ENCODE peak calls at places on chromosomes 13 and 19, in six cellular contexts. U, O, C, N, X and D are unnamed samples.

GRCh38 chr13:46667687-46668281 is 114.8 kb downstream of the LRCH1 start:
- DNase-seq in U (no peak), O (no peak), C (no peak), X (no peak), N (no peak), D (no peak)

GRCh38 chr13:52165410-52165809 is 6.0 kb upstream of the NEK3 start:
- DNase-seq in N (no peak), U (no peak), X (no peak), C (no peak), O (no peak), D (peak; percentile 25)

GRCh38 chr13:66660013-66660804 is 569.9 kb downstream of the PCDH9 start:
- DNase-seq in O (no peak), U (no peak), X (no peak), C (no peak), N (no peak), D (no peak)

GRCh38 chr13:45783346-45784043 is 68.1 kb downstream of the SIAH3 start:
- DNase-seq in C (no peak), N (no peak), U (no peak), O (no peak), X (no peak), D (no peak)

GRCh38 chr19:45670670-45671453 is 2.8 kb downstream of the GIPR start:
- DNase-seq in O (peak; percentile 73), N (no peak), U (peak; percentile 94), X (peak; percentile 97), C (peak; percentile 33), D (peak; percentile 91)

GRCh38 chr19:12000152-12000981 is 35.1 kb downstream of the ZNF433 start:
- DNase-seq in C (no peak), U (no peak), N (no peak), X (no peak), O (no peak), D (no peak)

GRCh38 chr19:11729586-11729985 is 9.2 kb downstream of the ZNF823 start:
- DNase-seq in C (no peak), N (no peak), X (no peak), U (no peak), O (no peak), D (no peak)

GRCh38 chr13:85141425-85141824 is 657.8 kb downstream of the SLITRK6 start:
- DNase-seq in U (no peak), O (no peak), X (no peak), C (no peak), N (no peak), D (no peak)

GRCh38 chr19:5696196-5697021 is 6.3 kb downstream of the RPL36 start:
- DNase-seq in O (no peak), U (no peak), C (no peak), X (no peak), N (no peak), D (no peak)

GRCh38 chr19:18006895-18007604 is 920 bp upstream of the ARRDC2 start:
- DNase-seq in U (peak; percentile 87), O (peak; percentile 89), C (peak; percentile 81), N (peak; percentile 81), X (peak; percentile 75), D (peak; percentile 89)

GRCh38 chr19:12985049-12985776 is 10.1 kb upstream of the NFIX start:
- DNase-seq in C (no peak), N (peak; percentile 89), O (no peak), U (peak; percentile 82), X (no peak), D (peak; percentile 71)

GRCh38 chr19:33794578-33795369 is 1.9 kb upstream of the KCTD15 start:
- DNase-seq in C (peak; percentile 45), U (no peak), O (no peak), N (no peak), X (no peak), D (no peak)

GRCh38 chr13:59746291-59746962 is 417.3 kb downstream of the DIAPH3 start:
- DNase-seq in N (no peak), O (no peak), X (no peak), U (no peak), C (no peak), D (no peak)

GRCh38 chr19:55443045-55443823 is at the start of gene SHISA7:
- DNase-seq in C (no peak), N (no peak), O (no peak), U (no peak), X (no peak), D (no peak)

GRCh38 chr19:39247701-39248664 is 673 bp downstream of the IFNL4 start:
- DNase-seq in O (no peak), U (no peak), C (no peak), N (no peak), X (no peak), D (no peak)

GRCh38 chr13:112959206-112959605 is 9.8 kb upstream of the MCF2L start:
- DNase-seq in U (no peak), O (no peak), N (no peak), X (no peak), C (no peak), D (no peak)

GRCh38 chr19:4368128-4368820 is 24.9 kb downstream of the MPND start:
- DNase-seq in O (no peak), U (no peak), C (peak; percentile 49), X (no peak), N (no peak), D (no peak)

GRCh38 chr19:28585796-28586195 is 627.2 kb downstream of the UQCRFS1 start:
- DNase-seq in C (no peak), N (no peak), O (no peak), U (no peak), X (no peak), D (no peak)

GRCh38 chr13:110116072-110116487 is 190.9 kb downstream of the COL4A1 start:
- DNase-seq in N (no peak), O (peak; percentile 79), U (peak; percentile 75), X (peak; percentile 52), C (peak; percentile 40), D (peak; percentile 78)

GRCh38 chr19:44677019-44677809 is 5.9 kb downstream of the CEACAM19 start:
- DNase-seq in O (no peak), X (peak; percentile 89), N (no peak), U (no peak), C (no peak), D (no peak)

GRCh38 chr13:100633461-100633860 is 41.1 kb downstream of the TMTC4 start:
- DNase-seq in X (no peak), O (no peak), U (no peak), C (no peak), N (no peak), D (no peak)

GRCh38 chr13:70666883-70667282 is 558.6 kb upstream of the KLHL1 start:
- DNase-seq in C (no peak), O (no peak), N (no peak), X (no peak), U (no peak), D (no peak)

GRCh38 chr19:53878786-53879144 is 3.2 kb upstream of the PRKCG start:
- DNase-seq in U (no peak), O (no peak), X (no peak), N (no peak), C (no peak), D (no peak)

GRCh38 chr19:656751-657559 is 6.1 kb downstream of the RNF126 start:
- DNase-seq in X (no peak), U (no peak), N (no peak), C (no peak), O (no peak), D (no peak)

GRCh38 chr19:40750285-40751064 is at the start of gene ACTMAP:
- DNase-seq in U (peak; percentile 100), O (peak; percentile 100), X (peak; percentile 100), N (peak; percentile 100), C (peak; percentile 99), D (peak; percentile 100)
- TF ChIP-seq POLR2A in U (no peak), O (peak; percentile 59), X (peak; percentile 52), N (peak; percentile 82), C (peak; percentile 89), D (peak; percentile 91)

GRCh38 chr19:42253245-42254082 is 1.5 kb downstream of the ERF start:
- DNase-seq in O (peak; percentile 77), N (no peak), U (peak; percentile 62), X (peak; percentile 97), C (peak; percentile 71), D (peak; percentile 64)
- TF ChIP-seq POLR2A in O (no peak), N (no peak), U (no peak), X (no peak), C (no peak), D (no peak)

GRCh38 chr19:16626796-16627193 is 1.2 kb downstream of the MED26 start:
- DNase-seq in X (no peak), C (no peak), N (no peak), O (no peak), U (no peak), D (peak; percentile 49)

GRCh38 chr19:16628984-16629691 is 1.1 kb upstream of the MED26 start:
- DNase-seq in U (peak; percentile 48), X (no peak), N (peak; percentile 68), C (peak; percentile 54), O (no peak), D (peak; percentile 47)

GRCh38 chr19:16627928-16628182 is 149 bp downstream of the MED26 start:
- DNase-seq in X (no peak), O (no peak), U (no peak), N (no peak), C (no peak), D (peak; percentile 74)

GRCh38 chr19:16627194-16627927 is 643 bp downstream of the MED26 start:
- DNase-seq in X (peak; percentile 11), O (peak; percentile 64), C (no peak), N (no peak), U (no peak), D (peak; percentile 51)

DNA sequence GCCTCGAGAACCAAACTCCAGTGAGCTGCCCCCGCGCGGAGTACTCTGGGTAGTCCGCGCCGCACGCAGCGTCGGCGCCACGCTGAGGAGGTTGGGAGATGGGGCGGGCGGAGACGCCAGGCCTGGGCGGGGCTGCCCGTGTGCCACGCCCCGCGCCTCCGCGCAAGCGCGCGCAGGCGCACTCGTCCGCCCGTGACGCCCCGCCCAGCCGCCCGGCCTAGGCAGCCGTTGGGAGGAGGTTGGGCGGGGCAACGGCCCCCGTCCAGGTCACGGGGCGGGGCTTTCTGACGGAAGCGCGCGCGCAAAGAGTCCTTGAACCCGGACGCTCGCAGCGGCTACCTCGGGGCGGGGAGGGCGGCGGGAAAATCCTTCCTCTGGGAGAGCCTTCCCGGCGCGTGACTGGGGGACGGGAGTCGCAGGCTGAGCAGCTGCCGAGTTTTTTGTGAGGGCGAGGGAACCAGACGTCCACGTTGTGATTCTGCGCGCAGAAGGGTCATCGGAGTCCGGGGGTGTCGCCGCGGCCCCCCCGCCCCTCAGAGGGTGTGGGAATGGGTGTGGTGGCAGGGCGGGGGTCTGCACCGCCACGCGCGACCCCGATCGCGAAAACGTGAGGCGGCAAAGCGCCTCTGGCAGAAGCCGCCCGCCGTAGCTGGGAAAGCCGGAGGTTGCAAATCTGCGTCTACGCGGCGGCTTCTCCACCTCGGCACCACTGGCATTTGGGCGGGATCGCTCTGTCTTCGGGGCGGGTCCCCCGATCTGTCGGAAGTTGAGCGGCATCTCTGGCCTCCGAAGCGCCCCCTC is at the start of gene MED26:
- DNase-seq in U (peak; percentile 96), N (peak; percentile 90), O (peak; percentile 98), C (peak; percentile 95), X (peak; percentile 58), D (peak; percentile 98)
- TF ChIP-seq POLR2A in U (no peak), N (peak; percentile 91), O (peak; percentile 78), C (peak; percentile 67), X (peak; percentile 55), D (peak; percentile 82)

DNA sequence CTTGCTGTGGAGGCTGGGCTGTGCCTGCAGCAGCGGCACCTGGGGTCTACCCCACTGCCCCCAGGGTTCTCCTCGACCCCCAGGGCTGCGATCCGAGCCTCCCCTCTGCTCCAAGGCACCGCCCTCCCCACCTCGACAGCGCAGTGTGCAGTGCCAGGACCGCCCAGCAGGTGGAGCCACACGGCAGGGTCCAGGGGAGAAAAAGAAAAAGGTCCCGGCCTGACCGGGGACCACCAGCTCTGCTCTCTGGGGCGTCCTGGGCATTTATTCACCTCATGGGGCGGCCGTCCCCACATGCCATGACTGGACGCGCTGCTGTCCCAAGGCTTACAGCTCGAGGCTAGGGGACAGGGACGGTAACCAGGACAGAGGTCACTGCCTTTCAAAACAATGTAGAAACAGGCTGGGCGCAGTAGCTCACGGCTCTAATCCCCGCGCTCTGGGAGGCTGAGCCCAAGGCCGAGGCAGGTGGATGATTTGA is 10.6 kb downstream of the REXO1 start:
- DNase-seq in C (no peak), X (peak; percentile 64), O (no peak), N (no peak), U (peak; percentile 48), D (peak; percentile 86)
- TF ChIP-seq POLR2A in C (no peak), X (no peak), O (peak; percentile 37), N (no peak), U (no peak), D (no peak)